ENCODE peak calls at places on chromosomes 1 and 21, in nine cellular contexts. U is activated CD4-positive, alpha-beta T cell treated with anti-CD3 and anti-CD28 coated beads for 24 hours; S is BJ; H is cardiac fibroblast; J is PC-3; G is GM19239; E is astrocyte; R is thyroid gland; N is cardiac muscle cell. W is an unnamed sample.

GRCh38 chr1:157364612-157365011 is 187.7 kb downstream of the FCRL5 start:
- DNase-seq in U (no peak), S (no peak), H (no peak), J (no peak), G (no peak), E (no peak), R (no peak), N (no peak), W (no peak)

GRCh38 chr1:152440635-152441471 is 26.8 kb upstream of the CRNN start:
- DNase-seq in U (peak; percentile 47), S (no peak), H (peak; percentile 79), J (peak; percentile 82), G (peak; percentile 71), E (peak; percentile 39), R (peak; percentile 73), N (no peak), W (peak; percentile 33)

GRCh38 chr1:58290685-58291372 is 255.7 kb downstream of the OMA1 start:
- DNase-seq in U (no peak), S (no peak), H (peak; percentile 16), J (no peak), G (no peak), E (peak; percentile 13), R (peak; percentile 2), N (peak; percentile 84), W (no peak)

GRCh38 chr1:73722055-73722454 is 475.9 kb downstream of the LRRIQ3 start:
- DNase-seq in U (no peak), S (no peak), H (no peak), J (no peak), G (no peak), E (no peak), R (no peak), N (no peak), W (no peak)

GRCh38 chr1:87335175-87335992 is 6.7 kb downstream of the LMO4 start:
- DNase-seq in U (no peak), S (no peak), H (peak; percentile 51), J (peak; percentile 59), G (peak; percentile 70), E (peak; percentile 26), R (peak; percentile 62), N (peak; percentile 81), W (peak; percentile 61)

GRCh38 chr1:107963601-107964396 is 1.2 kb downstream of the VAV3 start:
- DNase-seq in U (no peak), S (no peak), H (peak; percentile 31), J (no peak), G (peak; percentile 60), E (no peak), R (peak; percentile 74), N (peak; percentile 22), W (peak; percentile 80)

GRCh38 chr1:158283965-158284364 is 5.8 kb upstream of the CD1C start:
- DNase-seq in U (no peak), S (no peak), H (no peak), J (no peak), G (no peak), E (no peak), R (no peak), N (no peak), W (no peak)

GRCh38 chr1:214219916-214220315 is 61.0 kb upstream of the SMYD2 start:
- DNase-seq in U (no peak), S (no peak), H (no peak), J (no peak), G (no peak), E (no peak), R (no peak), N (no peak), W (no peak)

GRCh38 chr1:12316331-12316730 is 86.5 kb downstream of the VPS13D start:
- DNase-seq in U (no peak), S (no peak), H (peak; percentile 12), J (no peak), G (no peak), E (peak; percentile 73), R (no peak), N (no peak), W (no peak)

GRCh38 chr21:41197582-41197981 is 29.6 kb downstream of the BACE2 start:
- DNase-seq in U (no peak), S (no peak), H (no peak), J (no peak), G (no peak), E (no peak), R (no peak), N (no peak), W (no peak)

GRCh38 chr21:46057111-46057709 is 40.7 kb upstream of the COL6A2 start:
- DNase-seq in U (no peak), S (no peak), H (no peak), J (no peak), G (no peak), E (no peak), R (no peak), N (no peak), W (no peak)

GRCh38 chr1:116769561-116769977 is 15.3 kb downstream of the CD2 start:
- DNase-seq in U (peak; percentile 59), S (no peak), H (peak; percentile 32), J (peak; percentile 65), G (peak; percentile 46), E (peak; percentile 74), R (no peak), N (no peak), W (peak; percentile 83)

GRCh38 chr1:158998781-158999161 is 10.9 kb upstream of the IFI16 start:
- DNase-seq in U (no peak), S (peak; percentile 35), H (peak; percentile 73), J (peak; percentile 80), G (no peak), E (peak; percentile 22), R (peak; percentile 56), N (peak; percentile 64), W (peak; percentile 40)

GRCh38 chr1:213418268-213419068 is 367.4 kb downstream of the RPS6KC1 start:
- DNase-seq in U (no peak), S (no peak), H (no peak), J (no peak), G (no peak), E (no peak), R (no peak), N (no peak), W (no peak)

GRCh38 chr1:53180226-53180625 is 16.4 kb upstream of the CPT2 start:
- DNase-seq in U (no peak), S (no peak), H (peak; percentile 58), J (no peak), G (no peak), E (peak; percentile 39), R (no peak), N (no peak), W (no peak)

GRCh38 chr1:198598796-198599321 is 40.0 kb upstream of the PTPRC start:
- DNase-seq in U (no peak), S (no peak), H (no peak), J (no peak), G (no peak), E (peak; percentile 10), R (no peak), N (no peak), W (no peak)

GRCh38 chr1:9195651-9196050 is 38.9 kb upstream of the H6PD start:
- DNase-seq in U (no peak), S (no peak), H (no peak), J (no peak), G (no peak), E (peak; percentile 53), R (no peak), N (no peak), W (no peak)

GRCh38 chr21:44983421-44984206 is 43.8 kb downstream of the SLX9 start:
- DNase-seq in U (no peak), S (no peak), H (no peak), J (no peak), G (no peak), E (no peak), R (no peak), N (no peak), W (no peak)

GRCh38 chr21:33971492-33972013 is 55.9 kb upstream of the ATP5PO start:
- DNase-seq in U (no peak), S (peak; percentile 66), H (no peak), J (peak; percentile 81), G (no peak), E (peak; percentile 75), R (no peak), N (no peak), W (no peak)

GRCh38 chr1:21236178-21236577 is 54.1 kb downstream of the ECE1 start:
- DNase-seq in U (no peak), S (no peak), H (no peak), J (no peak), G (no peak), E (no peak), R (no peak), N (no peak), W (no peak)

GRCh38 chr1:7702365-7702764 is 68.7 kb upstream of the VAMP3 start:
- DNase-seq in U (no peak), S (no peak), H (no peak), J (no peak), G (no peak), E (no peak), R (no peak), N (peak; percentile 43), W (no peak)

GRCh38 chr1:58231204-58231603 is 315.3 kb downstream of the OMA1 start:
- DNase-seq in U (no peak), S (no peak), H (no peak), J (no peak), G (no peak), E (no peak), R (no peak), N (no peak), W (no peak)

GRCh38 chr1:233005703-233006102 is 55.3 kb downstream of the NTPCR start:
- DNase-seq in U (no peak), S (peak; percentile 50), H (no peak), J (peak; percentile 51), G (no peak), E (peak; percentile 60), R (no peak), N (no peak), W (no peak)

GRCh38 chr1:229689915-229690314 is 63.9 kb downstream of the URB2 start:
- DNase-seq in U (no peak), S (no peak), H (no peak), J (no peak), G (no peak), E (no peak), R (no peak), N (no peak), W (no peak)

GRCh38 chr1:166133276-166133841 is 33.4 kb downstream of the FAM78B start:
- DNase-seq in U (no peak), S (no peak), H (no peak), J (peak; percentile 62), G (no peak), E (no peak), R (no peak), N (no peak), W (no peak)

GRCh38 chr1:181149326-181150000 is 61.0 kb downstream of the IER5 start:
- DNase-seq in U (no peak), S (no peak), H (no peak), J (no peak), G (no peak), E (no peak), R (no peak), N (no peak), W (peak; percentile 75)

W was measured in stimulated activated effector memory CD8-positive, alpha-beta T cell treated with anti-CD3 and anti-CD28 coated beads, Interleukin-12 subunit alpha, Interleukin-12 subunit beta, amount 100 ng/mL, for 72 hours.